ENCODE peak calls at places on chromosomes 7 and 10, in ten cellular contexts. V is vagina, L is transverse colon, B is tibial nerve, R is sigmoid colon, S is HepG2, H is body of pancreas, C is endothelial cell of umbilical vein, Y is prostate gland, U is testis. X is an unnamed sample.

GRCh38 chr7:94391716-94392390 is 2.8 kb upstream of the COL1A2 start:
- DNase-seq in V (no peak), L (no peak), B (no peak), R (no peak), S (no peak), H (no peak), C (no peak), Y (no peak), U (peak; percentile 55), X (no peak)

GRCh38 chr7:88429382-88429781 is 122.7 kb upstream of the STEAP4 start:
- DNase-seq in V (no peak), L (no peak), B (no peak), R (no peak), S (no peak), H (no peak), C (peak; percentile 1), Y (no peak), U (no peak), X (no peak)

GRCh38 chr7:50069613-50070012 is 23.4 kb downstream of the ZPBP start:
- DNase-seq in V (no peak), L (no peak), B (no peak), R (peak; percentile 68), S (peak; percentile 12), H (peak; percentile 48), C (no peak), Y (peak; percentile 28), U (no peak), X (no peak)

GRCh38 chr7:79159040-79159664 is 294.3 kb downstream of the MAGI2 start:
- DNase-seq in V (no peak), L (no peak), B (no peak), R (no peak), S (no peak), H (no peak), C (no peak), Y (no peak), U (no peak), X (no peak)

GRCh38 chr10:35700490-35700887 is 58.4 kb upstream of the FZD8 start:
- DNase-seq in V (no peak), L (no peak), B (no peak), R (no peak), S (no peak), H (peak; percentile 3), C (no peak), Y (no peak), U (no peak), X (no peak)

GRCh38 chr7:98136423-98136822 is 29.8 kb downstream of the LMTK2 start:
- DNase-seq in V (no peak), L (no peak), B (no peak), R (no peak), S (peak; percentile 12), H (no peak), C (no peak), Y (no peak), U (no peak), X (no peak)

GRCh38 chr7:64872351-64872750 is 30.7 kb upstream of the ZNF273 start:
- DNase-seq in V (peak; percentile 81), L (no peak), B (no peak), R (no peak), S (no peak), H (no peak), C (no peak), Y (no peak), U (no peak), X (no peak)

GRCh38 chr10:104650072-104650471 is 9.0 kb downstream of the SORCS3 start:
- DNase-seq in V (no peak), L (no peak), B (no peak), R (no peak), S (no peak), H (no peak), C (no peak), Y (no peak), U (no peak), X (no peak)

GRCh38 chr10:96283351-96283750 is 12.0 kb upstream of the BLNK start:
- DNase-seq in V (no peak), L (no peak), B (no peak), R (no peak), S (no peak), H (no peak), C (no peak), Y (no peak), U (no peak), X (no peak)

GRCh38 chr10:96283756-96284155 is 12.4 kb upstream of the BLNK start:
- DNase-seq in V (no peak), L (no peak), B (no peak), R (no peak), S (no peak), H (no peak), C (no peak), Y (no peak), U (no peak), X (no peak)

GRCh38 chr10:96287392-96288105 is 16.2 kb upstream of the BLNK start:
- DNase-seq in V (no peak), L (no peak), B (no peak), R (no peak), S (peak; percentile 72), H (peak; percentile 90), C (no peak), Y (peak; percentile 50), U (no peak), X (no peak)

GRCh38 chr10:96288151-96288621 is 16.0 kb upstream of the DNTT start:
- DNase-seq in V (no peak), L (no peak), B (no peak), R (no peak), S (no peak), H (no peak), C (no peak), Y (no peak), U (no peak), X (no peak)

DNA sequence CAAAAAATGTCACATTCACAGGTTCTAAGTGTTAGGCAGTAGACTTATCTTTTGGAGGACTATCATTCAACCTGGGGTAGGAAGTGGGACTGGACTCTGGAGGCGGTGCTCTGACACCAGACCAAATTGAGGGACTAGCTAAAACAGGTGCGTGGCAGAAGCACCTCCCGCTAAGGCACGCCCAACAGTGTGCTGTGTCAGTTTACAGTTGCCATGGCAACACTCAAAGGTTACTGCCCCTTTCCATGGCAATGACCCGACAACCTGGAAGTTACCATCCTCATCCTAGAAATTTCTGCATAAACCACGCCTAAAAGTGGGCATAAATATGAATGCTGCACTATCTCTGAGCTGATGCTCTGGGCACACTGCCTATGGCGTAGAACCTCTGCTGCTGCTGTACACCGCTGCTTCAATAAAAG is 14.0 kb upstream of the BLNK start:
- DNase-seq in V (no peak), L (peak; percentile 51), B (no peak), R (no peak), S (no peak), H (no peak), C (no peak), Y (no peak), U (no peak), X (no peak)
- H3K4me3 ChIP-seq in V (no peak overlapping the region), L (no peak overlapping the region), B (no peak overlapping the region), R (no peak overlapping the region), S (no peak overlapping the region), H (no peak overlapping the region), C (no peak overlapping the region), Y (no peak overlapping the region), U (no peak overlapping the region), X (no peak overlapping the region)

GRCh38 chr10:73413528-73414229 is at the start of gene ANXA7:
- DNase-seq in V (no peak), L (peak; percentile 97), B (peak; percentile 89), R (peak; percentile 96), S (peak; percentile 81), H (peak; percentile 95), C (peak; percentile 88), Y (peak; percentile 93), U (peak; percentile 95), X (peak; percentile 98)
- TF ChIP-seq POLR2A in V (peak; percentile 74), L (peak; percentile 82), B (peak; percentile 79), R (peak; percentile 71), S (peak; percentile 83), H (peak; percentile 80), C (peak; percentile 63), Y (peak; percentile 72), U (no peak), X (no peak)

GRCh38 chr7:4714161-4714700 is 32.1 kb downstream of the FOXK1 start:
- DNase-seq in V (no peak), L (no peak), B (no peak), R (no peak), S (no peak), H (no peak), C (no peak), Y (no peak), U (no peak), X (no peak)

GRCh38 chr7:4714767-4715384 is 32.8 kb downstream of the FOXK1 start:
- DNase-seq in V (no peak), L (no peak), B (no peak), R (no peak), S (no peak), H (no peak), C (no peak), Y (no peak), U (no peak), X (no peak)

GRCh38 chr7:4716946-4717694 is 35.0 kb downstream of the FOXK1 start:
- DNase-seq in V (no peak), L (no peak), B (no peak), R (no peak), S (no peak), H (no peak), C (no peak), Y (no peak), U (no peak), X (no peak)

GRCh38 chr7:4713183-4713784 is 31.2 kb downstream of the FOXK1 start:
- DNase-seq in V (no peak), L (peak; percentile 32), B (no peak), R (no peak), S (no peak), H (peak; percentile 20), C (no peak), Y (no peak), U (no peak), X (peak; percentile 49)

DNA sequence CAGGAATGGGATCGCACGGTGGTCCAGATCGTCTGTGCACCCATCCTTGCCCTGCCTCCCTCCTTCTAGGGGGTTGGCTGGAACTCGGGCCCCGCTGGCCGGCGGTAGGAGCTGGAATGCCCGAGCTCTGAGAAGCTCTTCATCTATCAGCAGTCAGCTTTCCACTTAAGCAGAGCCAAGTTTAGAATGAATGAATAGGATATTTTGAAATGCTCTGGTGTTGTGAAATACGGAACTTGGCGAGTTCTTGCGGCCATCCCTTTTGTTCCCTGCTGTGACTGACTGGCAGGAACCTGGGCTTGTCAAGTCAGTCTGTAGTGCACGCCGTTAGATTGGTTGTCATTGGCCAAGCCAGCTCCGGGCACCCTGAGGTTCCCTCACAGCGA is 33.3 kb downstream of the FOXK1 start:
- DNase-seq in V (no peak), L (peak; percentile 32), B (no peak), R (peak; percentile 84), S (peak; percentile 83), H (peak; percentile 69), C (no peak), Y (peak; percentile 82), U (no peak), X (peak; percentile 78)
- H3K4me3 ChIP-seq in V (no peak overlapping the region), L (no peak overlapping the region), B (no peak overlapping the region), R (no peak overlapping the region), S (no peak overlapping the region), H (no peak overlapping the region), C (no peak overlapping the region), Y (no peak overlapping the region), U (no peak overlapping the region), X (no peak overlapping the region)

DNA sequence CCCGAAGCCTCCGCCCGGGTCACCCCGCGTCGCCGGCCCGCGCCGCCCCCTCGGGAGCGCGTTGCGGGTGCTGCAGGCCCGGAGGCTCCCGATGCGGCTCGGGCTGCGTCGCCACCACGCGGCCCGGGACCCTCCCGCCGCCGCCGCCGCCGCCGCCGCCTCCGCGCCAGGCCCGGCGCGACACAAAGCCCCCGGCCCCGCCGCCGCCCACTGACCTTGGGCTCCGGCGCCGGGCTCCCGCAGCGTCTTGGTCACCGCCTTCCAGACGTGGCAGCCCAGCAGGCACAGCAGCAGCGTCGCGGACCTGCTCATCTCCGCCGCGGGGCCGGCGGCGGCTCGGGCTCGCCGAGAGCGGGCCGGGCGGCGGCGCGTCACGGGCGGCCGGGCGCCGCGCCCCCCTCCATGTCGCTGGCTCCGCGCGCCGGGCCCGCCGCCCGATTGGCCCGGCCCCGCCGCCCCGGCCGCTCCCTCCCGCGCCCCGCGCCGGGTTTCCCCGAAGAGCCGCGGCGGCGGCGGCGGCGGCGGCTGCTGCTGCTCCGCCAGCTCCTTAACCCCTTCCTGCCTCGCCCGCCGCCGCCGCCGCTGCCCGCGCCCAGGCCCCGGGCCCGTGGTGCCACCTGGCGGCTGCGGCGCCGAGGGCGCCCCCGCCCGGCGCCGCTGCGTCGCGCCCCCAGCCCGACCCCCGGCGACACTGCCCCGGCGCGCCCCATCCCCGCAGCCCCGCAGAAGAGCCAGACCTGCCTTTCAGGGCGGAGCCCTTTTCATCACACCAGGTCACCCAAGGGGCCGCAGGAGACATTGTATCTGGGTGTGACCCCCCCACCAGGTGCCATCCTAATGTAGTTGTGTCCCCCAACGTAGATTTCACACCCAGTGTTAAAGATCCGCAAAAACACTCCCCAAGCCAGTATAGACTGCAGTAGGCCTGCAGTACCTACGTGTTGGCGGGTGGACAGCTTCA is at the start of gene FAM171A1:
- DNase-seq in V (no peak), L (peak; percentile 68), B (no peak), R (peak; percentile 73), S (no peak), H (peak; percentile 74), C (no peak), Y (peak; percentile 59), U (peak; percentile 37), X (no peak)
- TF ChIP-seq POLR2A in V (no peak), L (no peak), B (peak; percentile 22), R (no peak), S (no peak), H (no peak), C (no peak), Y (no peak), U (no peak), X (no peak)

X was measured in lower leg skin.